ENCODE peak calls at places on chromosomes 5 and 9, in seven cellular contexts. C is A549; N is AG04449; Y is kidney epithelial cell; B is sigmoid colon; R is stomach; W is activated CD8-positive, alpha-beta T cell treated with anti-CD3 and anti-CD28 coated beads for 36 hours. M is an unnamed sample.

GRCh38 chr5:171693397-171693796 is 92.2 kb upstream of the SMIM23 start:
- DNase-seq in C (no peak), N (no peak), Y (no peak), B (no peak), R (no peak), W (no peak), M (no peak)

GRCh38 chr9:21969011-21969935 is 24.9 kb downstream of the CDKN2A start:
- DNase-seq in C (no peak), N (no peak), Y (no peak), B (no peak), R (no peak), W (no peak), M (no peak)

GRCh38 chr5:43140286-43140685 is 19.6 kb downstream of the ZNF131 start:
- DNase-seq in C (no peak), N (no peak), Y (no peak), B (no peak), R (no peak), W (no peak), M (no peak)

GRCh38 chr5:36414869-36415282 is 113.2 kb upstream of the RANBP3L start:
- DNase-seq in C (no peak), N (no peak), Y (peak; percentile 38), B (no peak), R (no peak), W (no peak), M (no peak)

GRCh38 chr5:1064383-1065142 is 47.3 kb downstream of the SLC12A7 start:
- DNase-seq in C (no peak), N (no peak), Y (no peak), B (no peak), R (no peak), W (no peak), M (no peak)

GRCh38 chr5:123876265-123876790 is 364.4 kb downstream of the CSNK1G3 start:
- DNase-seq in C (no peak), N (no peak), Y (no peak), B (no peak), R (no peak), W (no peak), M (no peak)

GRCh38 chr5:150780816-150781221 is 2.3 kb downstream of the SMIM3 start:
- DNase-seq in C (no peak), N (no peak), Y (no peak), B (no peak), R (no peak), W (no peak), M (no peak)

GRCh38 chr5:54449923-54450322 is 5.6 kb upstream of the HSPB3 start:
- DNase-seq in C (no peak), N (no peak), Y (no peak), B (no peak), R (no peak), W (no peak), M (no peak)

GRCh38 chr5:124126504-124127240 is 614.7 kb downstream of the CSNK1G3 start:
- DNase-seq in C (no peak), N (no peak), Y (peak; percentile 34), B (no peak), R (no peak), W (no peak), M (no peak)

GRCh38 chr5:80408976-80409926 is 1.4 kb downstream of the ZFYVE16 start:
- DNase-seq in C (no peak), N (no peak), Y (no peak), B (no peak), R (no peak), W (no peak), M (no peak)

GRCh38 chr5:103407399-103407798 is 148.8 kb downstream of the MACIR start:
- DNase-seq in C (no peak), N (no peak), Y (no peak), B (no peak), R (no peak), W (no peak), M (no peak)

GRCh38 chr5:181121675-181122561 is 9.1 kb downstream of the OR2V1 start:
- DNase-seq in C (no peak), N (no peak), Y (no peak), B (peak; percentile 69), R (no peak), W (no peak), M (no peak)

GRCh38 chr5:17219006-17219422 is 1.6 kb downstream of the BASP1 start:
- DNase-seq in C (peak; percentile 55), N (no peak), Y (no peak), B (no peak), R (no peak), W (no peak), M (peak; percentile 41)

GRCh38 chr5:147332643-147333042 is 97.8 kb downstream of the STK32A start:
- DNase-seq in C (no peak), N (no peak), Y (no peak), B (no peak), R (no peak), W (no peak), M (no peak)

GRCh38 chr5:116577064-116577788 is 2.6 kb upstream of the SEMA6A start:
- DNase-seq in C (no peak), N (no peak), Y (no peak), B (no peak), R (no peak), W (peak; percentile 37), M (peak; percentile 71)

DNA sequence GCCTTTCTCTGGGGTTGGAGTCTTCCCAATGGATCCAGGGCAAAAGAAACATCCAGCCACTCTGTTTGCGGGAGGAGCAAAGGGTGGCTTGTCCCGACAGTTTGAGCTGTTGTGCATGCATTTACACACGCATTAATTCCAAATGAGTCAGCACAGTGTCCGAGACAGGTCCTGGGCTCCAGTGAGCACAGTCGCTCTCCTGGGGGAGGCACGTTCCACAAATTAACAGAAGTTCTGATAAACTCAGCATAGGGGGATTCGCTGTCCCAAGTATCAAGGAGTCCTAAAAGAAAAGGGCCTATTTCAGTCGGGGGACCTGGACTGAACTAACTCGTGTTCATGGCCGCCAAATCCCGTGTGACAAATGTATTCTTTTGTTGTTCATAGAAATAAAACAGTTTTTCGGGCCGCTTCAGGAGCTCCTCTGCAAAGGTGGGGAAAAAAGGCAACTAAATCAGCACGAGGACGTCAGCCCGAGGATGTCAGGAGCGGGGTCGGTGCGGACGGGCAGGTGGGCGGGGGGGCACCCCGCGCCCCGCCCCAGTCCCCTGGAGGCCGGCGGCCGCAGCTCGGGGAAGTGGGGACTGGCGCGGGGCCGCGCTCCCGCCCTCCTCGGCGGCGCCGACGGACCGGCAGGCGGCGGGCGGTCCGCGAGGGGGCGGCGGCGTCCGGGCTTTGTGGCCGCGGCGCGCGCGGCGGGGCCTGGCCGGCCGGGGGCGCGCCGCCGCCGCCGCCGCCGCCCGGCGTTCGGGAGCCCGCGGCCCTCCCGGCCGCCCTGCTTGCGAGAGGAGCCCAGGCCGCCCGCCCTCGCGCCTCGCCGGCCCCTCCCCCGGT is at the start of gene MSANTD3:
- DNase-seq in C (peak; percentile 74), N (no peak), Y (no peak), B (peak; percentile 77), R (peak; percentile 69), W (peak; percentile 57), M (peak; percentile 84)
- TF ChIP-seq CTCF in C (peak; percentile 21), N (peak; percentile 2), Y (no peak), B (no peak), R (no peak), W (no peak), M (peak; percentile 46)

GRCh38 chr9:101232405-101232977 is 152.3 kb downstream of the BAAT start:
- DNase-seq in C (no peak), N (no peak), Y (no peak), B (no peak), R (no peak), W (no peak), M (no peak)

GRCh38 chr9:101229606-101230005 is 155.2 kb downstream of the BAAT start:
- DNase-seq in C (no peak), N (no peak), Y (no peak), B (no peak), R (no peak), W (no peak), M (no peak)

GRCh38 chr9:101235105-101235866 is 149.5 kb downstream of the BAAT start:
- DNase-seq in C (no peak), N (no peak), Y (no peak), B (no peak), R (no peak), W (no peak), M (peak; percentile 4)
- TF ChIP-seq CTCF in C (peak; percentile 53), N (no peak), Y (peak; percentile 52), B (no peak), R (no peak), W (peak; percentile 44), M (peak; percentile 37)

GRCh38 chr9:76456202-76456926 is 2.6 kb upstream of the GCNT1 start:
- DNase-seq in C (no peak), N (no peak), Y (no peak), B (no peak), R (peak; percentile 86), W (peak; percentile 47), M (peak; percentile 26)

GRCh38 chr9:76453785-76454184 is 5.2 kb upstream of the GCNT1 start:
- DNase-seq in C (no peak), N (no peak), Y (no peak), B (no peak), R (no peak), W (no peak), M (no peak)

GRCh38 chr9:76463211-76463610 is 4.2 kb downstream of the GCNT1 start:
- DNase-seq in C (no peak), N (no peak), Y (no peak), B (no peak), R (no peak), W (no peak), M (peak; percentile 28)

GRCh38 chr9:76459691-76460635 is 981 bp downstream of the GCNT1 start:
- DNase-seq in C (peak; percentile 33), N (no peak), Y (no peak), B (no peak), R (peak; percentile 58), W (peak; percentile 35), M (no peak)

DNA sequence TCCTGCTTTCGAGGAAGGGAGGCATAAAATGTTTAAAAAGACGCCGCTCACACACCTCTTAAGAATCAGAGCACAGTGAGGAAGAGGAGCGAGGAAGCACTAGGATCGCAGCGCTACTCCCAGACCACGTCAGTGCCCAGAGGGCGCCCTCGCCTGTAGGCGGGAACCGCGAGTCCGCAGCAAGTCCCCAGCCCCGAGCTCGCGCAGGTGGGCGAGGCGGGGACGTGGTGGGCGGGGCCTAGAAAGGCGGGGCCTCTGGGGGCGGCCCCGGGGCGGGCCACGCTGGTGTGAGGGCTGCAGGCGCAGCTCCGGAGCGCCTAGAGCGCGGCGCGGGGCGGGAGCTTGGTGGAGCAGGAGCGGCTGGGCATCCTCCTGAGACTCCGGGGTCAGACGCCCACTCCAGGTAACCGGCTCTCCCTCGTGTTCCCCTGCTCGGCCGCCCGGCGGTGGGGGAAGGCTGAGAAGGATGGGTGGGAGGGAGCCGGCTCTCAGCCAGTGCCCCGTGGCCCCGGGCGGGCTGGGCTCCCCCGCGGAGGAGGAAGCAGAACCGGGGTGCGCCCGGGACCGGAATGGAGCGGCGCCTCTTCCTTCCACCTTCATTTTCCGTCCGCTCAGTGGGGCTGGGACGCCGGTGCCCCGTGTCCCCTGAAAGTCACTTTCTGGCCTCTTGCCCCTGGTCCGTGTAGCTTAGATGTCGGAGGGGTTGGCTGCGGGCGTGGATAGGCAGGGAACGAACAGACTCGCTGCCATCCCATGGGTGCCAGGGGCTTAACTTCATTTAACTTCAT is at the start of gene GCNT1:
- DNase-seq in C (peak; percentile 88), N (no peak), Y (no peak), B (peak; percentile 85), R (peak; percentile 96), W (peak; percentile 92), M (peak; percentile 95)
- TF ChIP-seq CTCF in C (peak; percentile 53), N (peak; percentile 52), Y (peak; percentile 50), B (no peak), R (peak; percentile 34), W (peak; percentile 34), M (peak; percentile 57)

DNA sequence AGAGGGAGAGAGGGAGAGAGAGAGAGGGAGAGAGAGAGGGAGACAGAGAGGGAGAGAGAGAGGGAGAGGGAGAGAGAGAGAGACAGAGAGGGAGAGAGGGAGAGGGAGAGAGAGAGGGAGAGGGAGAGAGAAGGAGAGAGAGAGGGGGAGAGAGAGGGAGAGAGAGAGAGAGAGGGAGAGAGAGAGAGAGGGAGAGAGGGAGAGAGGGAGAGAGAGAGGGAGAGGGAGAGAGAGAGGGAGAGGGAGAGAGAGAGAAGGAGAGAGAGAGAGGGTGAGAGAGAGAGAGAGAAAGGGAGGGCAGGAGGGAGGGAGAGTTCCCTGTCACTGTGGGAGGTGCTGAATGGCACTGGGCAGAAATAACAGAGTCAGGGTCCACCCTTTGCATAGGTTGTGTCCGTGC is 29.9 kb downstream of the ADAMTSL2 start:
- DNase-seq in C (no peak), N (no peak), Y (no peak), B (no peak), R (no peak), W (no peak), M (no peak)
- TF ChIP-seq CTCF in C (no peak), N (no peak), Y (no peak), B (no peak), R (no peak), W (no peak), M (no peak)